ENCODE peak calls at places on chromosomes 13 and 19, in nine cellular contexts. One of them, this sample, is unnamed.

GRCh38 chr13:97574926-97575325 is 141.0 kb downstream of the RAP2A start:
- DNase-seq in breast epithelium: no peak
- DNase-seq in astrocyte of the spinal cord: peak
- DNase-seq in CD8-positive, alpha-beta T cell: no peak
- DNase-seq in uterus: no peak
- DNase-seq in cardiac muscle cell: peak
- DNase-seq in right lobe of liver: no peak
- DNase-seq in mucosa of descending colon: peak
- DNase-seq in fibroblast of villous mesenchyme: peak
- DNase-seq in this sample: peak

GRCh38 chr13:48909088-48909389 is 66.7 kb upstream of the FNDC3A start:
- DNase-seq in breast epithelium: peak
- DNase-seq in astrocyte of the spinal cord: no peak
- DNase-seq in CD8-positive, alpha-beta T cell: no peak
- DNase-seq in uterus: no peak
- DNase-seq in cardiac muscle cell: no peak
- DNase-seq in right lobe of liver: peak
- DNase-seq in mucosa of descending colon: no peak
- DNase-seq in fibroblast of villous mesenchyme: no peak
- DNase-seq in this sample: no peak

GRCh38 chr13:106033634-106034033 is 501.8 kb downstream of the EFNB2 start:
- DNase-seq in breast epithelium: no peak
- DNase-seq in astrocyte of the spinal cord: peak
- DNase-seq in CD8-positive, alpha-beta T cell: no peak
- DNase-seq in uterus: no peak
- DNase-seq in cardiac muscle cell: no peak
- DNase-seq in right lobe of liver: no peak
- DNase-seq in mucosa of descending colon: no peak
- DNase-seq in fibroblast of villous mesenchyme: peak
- DNase-seq in this sample: peak

GRCh38 chr13:111228262-111229144 is 91.9 kb upstream of the TEX29 start:
- DNase-seq in breast epithelium: no peak
- DNase-seq in astrocyte of the spinal cord: peak
- DNase-seq in CD8-positive, alpha-beta T cell: no peak
- DNase-seq in uterus: no peak
- DNase-seq in cardiac muscle cell: no peak
- DNase-seq in right lobe of liver: no peak
- DNase-seq in mucosa of descending colon: no peak
- DNase-seq in fibroblast of villous mesenchyme: peak
- DNase-seq in this sample: peak

GRCh38 chr19:19606021-19606420 is 12.5 kb downstream of the PBX4 start:
- DNase-seq in breast epithelium: no peak
- DNase-seq in astrocyte of the spinal cord: no peak
- DNase-seq in CD8-positive, alpha-beta T cell: peak
- DNase-seq in uterus: no peak
- DNase-seq in cardiac muscle cell: no peak
- DNase-seq in right lobe of liver: no peak
- DNase-seq in mucosa of descending colon: peak
- DNase-seq in fibroblast of villous mesenchyme: no peak
- DNase-seq in this sample: no peak

GRCh38 chr13:112208656-112209055 is 141.7 kb downstream of the SOX1 start:
- DNase-seq in breast epithelium: no peak
- DNase-seq in astrocyte of the spinal cord: no peak
- DNase-seq in CD8-positive, alpha-beta T cell: no peak
- DNase-seq in uterus: no peak
- DNase-seq in cardiac muscle cell: no peak
- DNase-seq in right lobe of liver: no peak
- DNase-seq in mucosa of descending colon: no peak
- DNase-seq in fibroblast of villous mesenchyme: no peak
- DNase-seq in this sample: no peak

GRCh38 chr13:30520571-30520970 is 54.8 kb upstream of the HMGB1 start:
- DNase-seq in breast epithelium: no peak
- DNase-seq in astrocyte of the spinal cord: peak
- DNase-seq in CD8-positive, alpha-beta T cell: no peak
- DNase-seq in uterus: no peak
- DNase-seq in cardiac muscle cell: no peak
- DNase-seq in right lobe of liver: no peak
- DNase-seq in mucosa of descending colon: no peak
- DNase-seq in fibroblast of villous mesenchyme: no peak
- DNase-seq in this sample: peak

GRCh38 chr13:75636339-75637095 is 387 bp downstream of the LMO7 start:
- DNase-seq in breast epithelium: no peak
- DNase-seq in astrocyte of the spinal cord: peak
- DNase-seq in CD8-positive, alpha-beta T cell: peak
- DNase-seq in uterus: peak
- DNase-seq in cardiac muscle cell: peak
- DNase-seq in right lobe of liver: no peak
- DNase-seq in mucosa of descending colon: peak
- DNase-seq in fibroblast of villous mesenchyme: peak
- DNase-seq in this sample: no peak

GRCh38 chr19:10309423-10309822 is at the start of gene ZGLP1:
- DNase-seq in breast epithelium: no peak
- DNase-seq in astrocyte of the spinal cord: no peak
- DNase-seq in CD8-positive, alpha-beta T cell: no peak
- DNase-seq in uterus: no peak
- DNase-seq in cardiac muscle cell: no peak
- DNase-seq in right lobe of liver: no peak
- DNase-seq in mucosa of descending colon: no peak
- DNase-seq in fibroblast of villous mesenchyme: no peak
- DNase-seq in this sample: no peak

GRCh38 chr19:47032171-47032811 is 12.7 kb downstream of the NPAS1 start:
- DNase-seq in breast epithelium: no peak
- DNase-seq in astrocyte of the spinal cord: no peak
- DNase-seq in CD8-positive, alpha-beta T cell: peak
- DNase-seq in uterus: no peak
- DNase-seq in cardiac muscle cell: peak
- DNase-seq in right lobe of liver: no peak
- DNase-seq in mucosa of descending colon: peak
- DNase-seq in fibroblast of villous mesenchyme: no peak
- DNase-seq in this sample: no peak

GRCh38 chr13:102399791-102400618 is 1.8 kb downstream of the FGF14 start:
- DNase-seq in breast epithelium: no peak
- DNase-seq in astrocyte of the spinal cord: no peak
- DNase-seq in CD8-positive, alpha-beta T cell: peak
- DNase-seq in uterus: no peak
- DNase-seq in cardiac muscle cell: peak
- DNase-seq in right lobe of liver: peak
- DNase-seq in mucosa of descending colon: peak
- DNase-seq in fibroblast of villous mesenchyme: no peak
- DNase-seq in this sample: peak

GRCh38 chr13:102401755-102402154 is at the start of gene FGF14:
- DNase-seq in breast epithelium: no peak
- DNase-seq in astrocyte of the spinal cord: peak
- DNase-seq in CD8-positive, alpha-beta T cell: no peak
- DNase-seq in uterus: no peak
- DNase-seq in cardiac muscle cell: no peak
- DNase-seq in right lobe of liver: no peak
- DNase-seq in mucosa of descending colon: no peak
- DNase-seq in fibroblast of villous mesenchyme: no peak
- DNase-seq in this sample: no peak

GRCh38 chr13:102401305-102401704 is 543 bp downstream of the FGF14 start:
- DNase-seq in breast epithelium: no peak
- DNase-seq in astrocyte of the spinal cord: peak
- DNase-seq in CD8-positive, alpha-beta T cell: no peak
- DNase-seq in uterus: no peak
- DNase-seq in cardiac muscle cell: no peak
- DNase-seq in right lobe of liver: no peak
- DNase-seq in mucosa of descending colon: no peak
- DNase-seq in fibroblast of villous mesenchyme: peak
- DNase-seq in this sample: peak

GRCh38 chr13:102402292-102402691 is 444 bp upstream of the FGF14 start:
- DNase-seq in breast epithelium: no peak
- DNase-seq in astrocyte of the spinal cord: peak
- DNase-seq in CD8-positive, alpha-beta T cell: no peak
- DNase-seq in uterus: peak
- DNase-seq in cardiac muscle cell: peak
- DNase-seq in right lobe of liver: peak
- DNase-seq in mucosa of descending colon: no peak
- DNase-seq in fibroblast of villous mesenchyme: peak
- DNase-seq in this sample: peak

DNA sequence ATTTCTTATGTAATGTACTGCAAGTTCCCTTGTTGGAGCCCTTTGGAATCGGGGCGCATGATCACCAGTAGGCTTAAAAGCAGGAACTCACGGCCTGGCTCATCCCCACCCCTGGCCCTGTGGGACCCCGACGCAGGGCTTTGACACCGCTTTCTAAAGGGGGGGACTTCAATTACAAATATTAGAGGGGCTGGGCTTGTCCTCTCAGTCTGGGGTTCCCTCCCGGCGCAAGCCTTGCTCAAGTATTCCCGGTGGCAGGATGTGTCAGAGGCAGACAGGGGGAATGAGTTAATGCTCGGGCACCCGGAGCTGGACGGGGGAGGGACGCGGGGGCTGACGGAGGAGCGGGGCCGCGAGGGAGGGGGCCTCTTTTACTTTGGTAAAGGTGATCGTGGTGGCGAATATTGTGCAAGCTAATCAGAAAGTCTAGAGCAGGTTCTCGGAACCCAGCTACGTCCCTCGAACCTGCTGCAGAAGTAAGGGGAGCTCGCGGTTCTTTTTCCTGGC is 1.2 kb downstream of the FGF14 start:
- DNase-seq in breast epithelium: no peak
- DNase-seq in astrocyte of the spinal cord: peak
- DNase-seq in CD8-positive, alpha-beta T cell: no peak
- DNase-seq in uterus: peak
- DNase-seq in cardiac muscle cell: no peak
- DNase-seq in right lobe of liver: no peak
- DNase-seq in mucosa of descending colon: no peak
- DNase-seq in fibroblast of villous mesenchyme: peak
- DNase-seq in this sample: peak
- H3K4me3 ChIP-seq in breast epithelium: peak
- H3K4me3 ChIP-seq in astrocyte of the spinal cord: peak
- H3K4me3 ChIP-seq in CD8-positive, alpha-beta T cell: peak
- H3K4me3 ChIP-seq in uterus: peak
- H3K4me3 ChIP-seq in cardiac muscle cell: peak
- H3K4me3 ChIP-seq in right lobe of liver: peak
- H3K4me3 ChIP-seq in mucosa of descending colon: no peak
- H3K4me3 ChIP-seq in fibroblast of villous mesenchyme: peak
- H3K4me3 ChIP-seq in this sample: peak

GRCh38 chr19:50547385-50548190 is 20.6 kb downstream of the LRRC4B start:
- DNase-seq in breast epithelium: no peak
- DNase-seq in astrocyte of the spinal cord: no peak
- DNase-seq in CD8-positive, alpha-beta T cell: no peak
- DNase-seq in uterus: no peak
- DNase-seq in cardiac muscle cell: no peak
- DNase-seq in right lobe of liver: no peak
- DNase-seq in mucosa of descending colon: no peak
- DNase-seq in fibroblast of villous mesenchyme: no peak
- DNase-seq in this sample: no peak
- TF ChIP-seq CTCF in breast epithelium: no peak
- TF ChIP-seq CTCF in astrocyte of the spinal cord: no peak
- TF ChIP-seq CTCF in CD8-positive, alpha-beta T cell: no peak
- TF ChIP-seq CTCF in uterus: no peak
- TF ChIP-seq CTCF in cardiac muscle cell: no peak
- TF ChIP-seq CTCF in right lobe of liver: no peak
- TF ChIP-seq CTCF in mucosa of descending colon: no peak
- TF ChIP-seq CTCF in fibroblast of villous mesenchyme: no peak
- TF ChIP-seq CTCF in this sample: no peak

DNA sequence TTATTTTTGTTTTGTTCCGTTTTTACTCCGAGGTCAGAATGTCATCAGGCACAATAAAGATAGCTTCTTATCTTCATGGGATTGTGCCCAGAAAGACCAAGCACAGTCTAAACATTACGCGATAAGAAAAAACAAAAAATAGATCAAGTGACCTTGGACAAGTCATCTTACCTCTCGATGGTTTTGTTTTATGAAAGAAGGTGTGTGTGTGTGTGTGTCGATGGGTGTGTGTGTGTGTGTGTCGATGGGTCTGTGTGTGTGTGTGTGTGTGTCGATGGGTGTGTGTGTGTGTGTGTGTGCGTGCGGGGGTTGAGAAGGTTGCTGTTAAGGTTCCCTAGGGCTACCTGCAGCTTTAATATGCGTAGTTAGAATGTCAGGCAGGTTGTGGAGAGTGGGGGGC is 616 bp upstream of the ATP8A2 start:
- DNase-seq in breast epithelium: no peak
- DNase-seq in astrocyte of the spinal cord: no peak
- DNase-seq in CD8-positive, alpha-beta T cell: no peak
- DNase-seq in uterus: no peak
- DNase-seq in cardiac muscle cell: no peak
- DNase-seq in right lobe of liver: no peak
- DNase-seq in mucosa of descending colon: no peak
- DNase-seq in fibroblast of villous mesenchyme: no peak
- DNase-seq in this sample: no peak
- H3K4me3 ChIP-seq in breast epithelium: no peak
- H3K4me3 ChIP-seq in astrocyte of the spinal cord: no peak
- H3K4me3 ChIP-seq in CD8-positive, alpha-beta T cell: no peak
- H3K4me3 ChIP-seq in uterus: no peak
- H3K4me3 ChIP-seq in cardiac muscle cell: no peak
- H3K4me3 ChIP-seq in right lobe of liver: no peak
- H3K4me3 ChIP-seq in mucosa of descending colon: no peak
- H3K4me3 ChIP-seq in fibroblast of villous mesenchyme: no peak
- H3K4me3 ChIP-seq in this sample: no peak

GRCh38 chr19:29873801-29874575 is 62.2 kb downstream of the CCNE1 start:
- DNase-seq in breast epithelium: no peak
- DNase-seq in astrocyte of the spinal cord: no peak
- DNase-seq in CD8-positive, alpha-beta T cell: no peak
- DNase-seq in uterus: no peak
- DNase-seq in cardiac muscle cell: no peak
- DNase-seq in right lobe of liver: no peak
- DNase-seq in mucosa of descending colon: no peak
- DNase-seq in fibroblast of villous mesenchyme: no peak
- DNase-seq in this sample: no peak

GRCh38 chr19:29871143-29871542 is 59.4 kb downstream of the CCNE1 start:
- DNase-seq in breast epithelium: no peak
- DNase-seq in astrocyte of the spinal cord: no peak
- DNase-seq in CD8-positive, alpha-beta T cell: no peak
- DNase-seq in uterus: no peak
- DNase-seq in cardiac muscle cell: no peak
- DNase-seq in right lobe of liver: peak
- DNase-seq in mucosa of descending colon: no peak
- DNase-seq in fibroblast of villous mesenchyme: peak
- DNase-seq in this sample: no peak

GRCh38 chr19:29873024-29873800 is 61.4 kb downstream of the CCNE1 start:
- DNase-seq in breast epithelium: no peak
- DNase-seq in astrocyte of the spinal cord: no peak
- DNase-seq in CD8-positive, alpha-beta T cell: peak
- DNase-seq in uterus: peak
- DNase-seq in cardiac muscle cell: peak
- DNase-seq in right lobe of liver: no peak
- DNase-seq in mucosa of descending colon: peak
- DNase-seq in fibroblast of villous mesenchyme: peak
- DNase-seq in this sample: no peak

GRCh38 chr19:29875931-29876330 is 64.1 kb downstream of the CCNE1 start:
- DNase-seq in breast epithelium: no peak
- DNase-seq in astrocyte of the spinal cord: no peak
- DNase-seq in CD8-positive, alpha-beta T cell: no peak
- DNase-seq in uterus: no peak
- DNase-seq in cardiac muscle cell: no peak
- DNase-seq in right lobe of liver: no peak
- DNase-seq in mucosa of descending colon: no peak
- DNase-seq in fibroblast of villous mesenchyme: no peak
- DNase-seq in this sample: no peak

DNA sequence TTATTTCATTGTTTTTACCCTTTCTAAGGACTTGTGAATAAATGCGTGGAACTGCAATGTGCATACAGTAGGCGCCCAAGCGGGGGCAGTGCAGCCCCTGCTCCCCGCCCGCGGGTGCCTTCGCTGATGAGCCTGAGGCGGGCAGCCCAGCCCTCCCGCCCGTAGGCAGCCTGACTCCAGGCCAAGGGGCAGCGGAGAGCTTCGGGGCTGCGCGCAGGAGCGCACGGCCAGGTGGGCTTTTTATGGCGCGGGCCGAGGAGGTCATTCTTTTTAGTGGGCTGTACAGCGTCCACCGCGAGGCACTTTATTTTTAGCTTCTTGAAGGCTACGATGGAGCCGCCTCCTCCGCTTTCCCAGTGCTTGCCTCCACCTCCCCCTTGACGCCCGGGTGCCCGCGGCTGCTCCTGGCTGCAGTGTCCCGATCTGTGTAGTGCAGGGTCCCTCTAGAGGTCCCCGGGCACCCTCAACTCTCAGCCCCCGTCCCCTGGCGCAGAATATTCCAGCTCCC is 60.5 kb downstream of the CCNE1 start:
- DNase-seq in breast epithelium: no peak
- DNase-seq in astrocyte of the spinal cord: no peak
- DNase-seq in CD8-positive, alpha-beta T cell: no peak
- DNase-seq in uterus: no peak
- DNase-seq in cardiac muscle cell: peak
- DNase-seq in right lobe of liver: no peak
- DNase-seq in mucosa of descending colon: no peak
- DNase-seq in fibroblast of villous mesenchyme: no peak
- DNase-seq in this sample: no peak
- TF ChIP-seq CTCF in breast epithelium: no peak
- TF ChIP-seq CTCF in astrocyte of the spinal cord: peak
- TF ChIP-seq CTCF in CD8-positive, alpha-beta T cell: no peak
- TF ChIP-seq CTCF in uterus: no peak
- TF ChIP-seq CTCF in cardiac muscle cell: peak
- TF ChIP-seq CTCF in right lobe of liver: peak
- TF ChIP-seq CTCF in mucosa of descending colon: no peak
- TF ChIP-seq CTCF in fibroblast of villous mesenchyme: peak
- TF ChIP-seq CTCF in this sample: no peak